ENCODE peak calls at places on chromosome 13, in seven cellular contexts. One of them, this sample, is unnamed.

GRCh38 chr13:51665456-51665855 is 81.2 kb downstream of the WDFY2 start:
- DNase-seq in HCT116: no peak
- DNase-seq in GM23248: no peak
- DNase-seq in hepatocyte: no peak
- DNase-seq in neural progenitor cell: no peak
- DNase-seq in GM23338: no peak
- DNase-seq in SK-N-SH: no peak
- DNase-seq in this sample: no peak

GRCh38 chr13:26919311-26919710 is 158.7 kb upstream of the GPR12 start:
- DNase-seq in HCT116: no peak
- DNase-seq in GM23248: peak; percentile 6
- DNase-seq in hepatocyte: no peak
- DNase-seq in neural progenitor cell: no peak
- DNase-seq in GM23338: no peak
- DNase-seq in SK-N-SH: no peak
- DNase-seq in this sample: no peak

GRCh38 chr13:101752432-101752831 is 300.0 kb downstream of the ITGBL1 start:
- DNase-seq in HCT116: no peak
- DNase-seq in GM23248: no peak
- DNase-seq in hepatocyte: no peak
- DNase-seq in neural progenitor cell: no peak
- DNase-seq in GM23338: no peak
- DNase-seq in SK-N-SH: no peak
- DNase-seq in this sample: no peak

GRCh38 chr13:114128624-114129522 is 3.5 kb downstream of the RASA3 start:
- DNase-seq in HCT116: peak; percentile 72
- DNase-seq in GM23248: peak; percentile 98
- DNase-seq in hepatocyte: no peak
- DNase-seq in neural progenitor cell: no peak
- DNase-seq in GM23338: no peak
- DNase-seq in SK-N-SH: no peak
- DNase-seq in this sample: peak; percentile 80

GRCh38 chr13:52850396-52851152 is 2.1 kb upstream of the PCDH8 start:
- DNase-seq in HCT116: no peak
- DNase-seq in GM23248: peak; percentile 80
- DNase-seq in hepatocyte: peak; percentile 91
- DNase-seq in neural progenitor cell: peak; percentile 93
- DNase-seq in GM23338: peak; percentile 96
- DNase-seq in SK-N-SH: peak; percentile 71
- DNase-seq in this sample: no peak

GRCh38 chr13:26583662-26584061 is 26.2 kb downstream of the WASF3 start:
- DNase-seq in HCT116: no peak
- DNase-seq in GM23248: peak; percentile 12
- DNase-seq in hepatocyte: no peak
- DNase-seq in neural progenitor cell: no peak
- DNase-seq in GM23338: peak; percentile 18
- DNase-seq in SK-N-SH: no peak
- DNase-seq in this sample: no peak

GRCh38 chr13:44373247-44373600 is 400 bp upstream of the SERP2 start:
- DNase-seq in HCT116: no peak
- DNase-seq in GM23248: no peak
- DNase-seq in hepatocyte: no peak
- DNase-seq in neural progenitor cell: no peak
- DNase-seq in GM23338: peak; percentile 44
- DNase-seq in SK-N-SH: no peak
- DNase-seq in this sample: no peak

GRCh38 chr13:66896933-66897332 is 333.2 kb downstream of the PCDH9 start:
- DNase-seq in HCT116: no peak
- DNase-seq in GM23248: no peak
- DNase-seq in hepatocyte: no peak
- DNase-seq in neural progenitor cell: no peak
- DNase-seq in GM23338: no peak
- DNase-seq in SK-N-SH: no peak
- DNase-seq in this sample: no peak

GRCh38 chr13:94640676-94641075 is 39.0 kb downstream of the GPR180 start:
- DNase-seq in HCT116: no peak
- DNase-seq in GM23248: peak; percentile 36
- DNase-seq in hepatocyte: no peak
- DNase-seq in neural progenitor cell: no peak
- DNase-seq in GM23338: no peak
- DNase-seq in SK-N-SH: no peak
- DNase-seq in this sample: no peak

GRCh38 chr13:28429685-28430290 is 65.1 kb downstream of the FLT1 start:
- DNase-seq in HCT116: no peak
- DNase-seq in GM23248: peak; percentile 21
- DNase-seq in hepatocyte: no peak
- DNase-seq in neural progenitor cell: no peak
- DNase-seq in GM23338: peak; percentile 96
- DNase-seq in SK-N-SH: no peak
- DNase-seq in this sample: peak; percentile 91

GRCh38 chr13:114104626-114105350 is 27.6 kb downstream of the RASA3 start:
- DNase-seq in HCT116: no peak
- DNase-seq in GM23248: peak; percentile 31
- DNase-seq in hepatocyte: no peak
- DNase-seq in neural progenitor cell: no peak
- DNase-seq in GM23338: no peak
- DNase-seq in SK-N-SH: peak; percentile 42
- DNase-seq in this sample: no peak

GRCh38 chr13:63190742-63191141 is 1775.1 kb upstream of the PCDH20 start:
- DNase-seq in HCT116: no peak
- DNase-seq in GM23248: peak; percentile 55
- DNase-seq in hepatocyte: no peak
- DNase-seq in neural progenitor cell: no peak
- DNase-seq in GM23338: no peak
- DNase-seq in SK-N-SH: no peak
- DNase-seq in this sample: no peak

GRCh38 chr13:32548837-32549236 is 10.2 kb upstream of the N4BP2L2 start:
- DNase-seq in HCT116: no peak
- DNase-seq in GM23248: no peak
- DNase-seq in hepatocyte: no peak
- DNase-seq in neural progenitor cell: no peak
- DNase-seq in GM23338: no peak
- DNase-seq in SK-N-SH: no peak
- DNase-seq in this sample: no peak

GRCh38 chr13:103758222-103758621 is 692.0 kb upstream of the SLC10A2 start:
- DNase-seq in HCT116: no peak
- DNase-seq in GM23248: no peak
- DNase-seq in hepatocyte: no peak
- DNase-seq in neural progenitor cell: no peak
- DNase-seq in GM23338: no peak
- DNase-seq in SK-N-SH: no peak
- DNase-seq in this sample: no peak

GRCh38 chr13:30021611-30022010 is 171.2 kb upstream of the UBL3 start:
- DNase-seq in HCT116: no peak
- DNase-seq in GM23248: peak; percentile 70
- DNase-seq in hepatocyte: no peak
- DNase-seq in neural progenitor cell: no peak
- DNase-seq in GM23338: no peak
- DNase-seq in SK-N-SH: no peak
- DNase-seq in this sample: no peak

GRCh38 chr13:99442273-99442895 is 58.9 kb upstream of the TM9SF2 start:
- DNase-seq in HCT116: peak; percentile 39
- DNase-seq in GM23248: peak; percentile 58
- DNase-seq in hepatocyte: peak; percentile 68
- DNase-seq in neural progenitor cell: peak; percentile 60
- DNase-seq in GM23338: peak; percentile 62
- DNase-seq in SK-N-SH: peak; percentile 58
- DNase-seq in this sample: peak; percentile 48

GRCh38 chr13:29472317-29472961 is 123.0 kb downstream of the SLC7A1 start:
- DNase-seq in HCT116: peak; percentile 63
- DNase-seq in GM23248: peak; percentile 79
- DNase-seq in hepatocyte: peak; percentile 71
- DNase-seq in neural progenitor cell: peak; percentile 84
- DNase-seq in GM23338: peak; percentile 85
- DNase-seq in SK-N-SH: peak; percentile 72
- DNase-seq in this sample: peak; percentile 88

GRCh38 chr13:94195715-94196114 is 283.8 kb downstream of the DCT start:
- DNase-seq in HCT116: no peak
- DNase-seq in GM23248: peak; percentile 88
- DNase-seq in hepatocyte: peak; percentile 20
- DNase-seq in neural progenitor cell: no peak
- DNase-seq in GM23338: no peak
- DNase-seq in SK-N-SH: no peak
- DNase-seq in this sample: no peak

GRCh38 chr13:111610077-111610476 is 289.6 kb downstream of the TEX29 start:
- DNase-seq in HCT116: no peak
- DNase-seq in GM23248: no peak
- DNase-seq in hepatocyte: no peak
- DNase-seq in neural progenitor cell: no peak
- DNase-seq in GM23338: no peak
- DNase-seq in SK-N-SH: no peak
- DNase-seq in this sample: no peak

GRCh38 chr13:109336730-109337129 is 449.7 kb downstream of the IRS2 start:
- DNase-seq in HCT116: no peak
- DNase-seq in GM23248: peak; percentile 76
- DNase-seq in hepatocyte: no peak
- DNase-seq in neural progenitor cell: no peak
- DNase-seq in GM23338: no peak
- DNase-seq in SK-N-SH: no peak
- DNase-seq in this sample: no peak

GRCh38 chr13:113859311-113860050 is 4.4 kb downstream of the GAS6 start:
- DNase-seq in HCT116: no peak
- DNase-seq in GM23248: no peak
- DNase-seq in hepatocyte: no peak
- DNase-seq in neural progenitor cell: no peak
- DNase-seq in GM23338: no peak
- DNase-seq in SK-N-SH: no peak
- DNase-seq in this sample: no peak

GRCh38 chr13:102670130-102670529 is 24.7 kb downstream of the METTL21C start:
- DNase-seq in HCT116: no peak
- DNase-seq in GM23248: no peak
- DNase-seq in hepatocyte: no peak
- DNase-seq in neural progenitor cell: no peak
- DNase-seq in GM23338: no peak
- DNase-seq in SK-N-SH: no peak
- DNase-seq in this sample: no peak

GRCh38 chr13:30395192-30396158 is 26.8 kb upstream of the UBE2L5 start:
- DNase-seq in HCT116: peak; percentile 48
- DNase-seq in GM23248: peak; percentile 94
- DNase-seq in hepatocyte: peak; percentile 93
- DNase-seq in neural progenitor cell: peak; percentile 40
- DNase-seq in GM23338: peak; percentile 78
- DNase-seq in SK-N-SH: peak; percentile 67
- DNase-seq in this sample: peak; percentile 91

GRCh38 chr13:74202129-74202528 is 67.9 kb upstream of the KLF12 start:
- DNase-seq in HCT116: no peak
- DNase-seq in GM23248: no peak
- DNase-seq in hepatocyte: no peak
- DNase-seq in neural progenitor cell: no peak
- DNase-seq in GM23338: no peak
- DNase-seq in SK-N-SH: no peak
- DNase-seq in this sample: no peak

GRCh38 chr13:74205313-74205690 is 71.1 kb upstream of the KLF12 start:
- DNase-seq in HCT116: no peak
- DNase-seq in GM23248: no peak
- DNase-seq in hepatocyte: no peak
- DNase-seq in neural progenitor cell: no peak
- DNase-seq in GM23338: no peak
- DNase-seq in SK-N-SH: no peak
- DNase-seq in this sample: no peak

GRCh38 chr13:74204606-74205312 is 70.6 kb upstream of the KLF12 start:
- DNase-seq in HCT116: no peak
- DNase-seq in GM23248: peak; percentile 50
- DNase-seq in hepatocyte: no peak
- DNase-seq in neural progenitor cell: no peak
- DNase-seq in GM23338: no peak
- DNase-seq in SK-N-SH: no peak
- DNase-seq in this sample: no peak

GRCh38 chr13:74201530-74201929 is 67.3 kb upstream of the KLF12 start:
- DNase-seq in HCT116: no peak
- DNase-seq in GM23248: no peak
- DNase-seq in hepatocyte: no peak
- DNase-seq in neural progenitor cell: no peak
- DNase-seq in GM23338: no peak
- DNase-seq in SK-N-SH: no peak
- DNase-seq in this sample: no peak

GRCh38 chr13:74203576-74203975 is 69.4 kb upstream of the KLF12 start:
- DNase-seq in HCT116: no peak
- DNase-seq in GM23248: peak; percentile 37
- DNase-seq in hepatocyte: no peak
- DNase-seq in neural progenitor cell: no peak
- DNase-seq in GM23338: no peak
- DNase-seq in SK-N-SH: no peak
- DNase-seq in this sample: no peak
- TF ChIP-seq EZH2phosphoT487 in HCT116: no peak
- TF ChIP-seq EZH2phosphoT487 in GM23248: no peak
- TF ChIP-seq EZH2phosphoT487 in hepatocyte: no peak
- TF ChIP-seq EZH2phosphoT487 in neural progenitor cell: no peak
- TF ChIP-seq EZH2phosphoT487 in GM23338: no peak
- TF ChIP-seq EZH2phosphoT487 in SK-N-SH: no peak
- TF ChIP-seq EZH2phosphoT487 in this sample: no peak

GRCh38 chr13:79290595-79291244 is 115.3 kb downstream of the RBM26 start:
- DNase-seq in HCT116: no peak
- DNase-seq in GM23248: no peak
- DNase-seq in hepatocyte: no peak
- DNase-seq in neural progenitor cell: peak; percentile 25
- DNase-seq in GM23338: no peak
- DNase-seq in SK-N-SH: no peak
- DNase-seq in this sample: no peak
- H2AFZ ChIP-seq in HCT116: no peak overlapping the region
- H2AFZ ChIP-seq in GM23248: no peak overlapping the region
- H2AFZ ChIP-seq in hepatocyte: peak overlapping the region; percentile 41
- H2AFZ ChIP-seq in neural progenitor cell: peak overlapping the region; percentile 89
- H2AFZ ChIP-seq in GM23338: peak overlapping the region; percentile 94
- H2AFZ ChIP-seq in SK-N-SH: no peak overlapping the region
- H2AFZ ChIP-seq in this sample: no peak overlapping the region

DNA sequence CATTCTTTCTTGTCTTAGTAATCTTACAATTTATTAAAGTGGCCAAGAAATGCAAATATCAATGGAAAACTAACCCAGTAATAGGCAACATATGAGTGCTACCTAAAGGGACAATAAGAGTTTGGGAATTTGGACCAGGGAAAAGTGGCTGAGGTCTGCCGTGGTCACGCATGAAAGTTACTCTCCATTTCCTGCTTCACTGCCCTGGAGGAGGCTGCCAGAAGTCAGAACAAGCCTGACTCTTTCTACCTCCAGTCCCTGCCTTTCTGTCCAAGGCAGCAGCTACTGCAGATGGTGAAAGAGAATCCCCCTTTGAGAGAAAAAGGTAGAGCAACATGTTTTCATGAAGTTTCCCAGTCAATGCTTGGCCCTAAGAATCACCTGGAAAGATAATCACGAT is 201.1 kb upstream of the ARGLU1 start:
- DNase-seq in HCT116: no peak
- DNase-seq in GM23248: no peak
- DNase-seq in hepatocyte: no peak
- DNase-seq in neural progenitor cell: no peak
- DNase-seq in GM23338: no peak
- DNase-seq in SK-N-SH: no peak
- DNase-seq in this sample: no peak
- TF ChIP-seq EZH2phosphoT487 in HCT116: no peak
- TF ChIP-seq EZH2phosphoT487 in GM23248: no peak
- TF ChIP-seq EZH2phosphoT487 in hepatocyte: no peak
- TF ChIP-seq EZH2phosphoT487 in neural progenitor cell: no peak
- TF ChIP-seq EZH2phosphoT487 in GM23338: no peak
- TF ChIP-seq EZH2phosphoT487 in SK-N-SH: no peak
- TF ChIP-seq EZH2phosphoT487 in this sample: no peak

GRCh38 chr13:92838786-92839185 is 387.8 kb upstream of the GPC6 start:
- DNase-seq in HCT116: no peak
- DNase-seq in GM23248: peak; percentile 86
- DNase-seq in hepatocyte: no peak
- DNase-seq in neural progenitor cell: no peak
- DNase-seq in GM23338: no peak
- DNase-seq in SK-N-SH: no peak
- DNase-seq in this sample: no peak

GRCh38 chr13:92843549-92843948 is 383.1 kb upstream of the GPC6 start:
- DNase-seq in HCT116: no peak
- DNase-seq in GM23248: peak; percentile 61
- DNase-seq in hepatocyte: peak; percentile 10
- DNase-seq in neural progenitor cell: no peak
- DNase-seq in GM23338: no peak
- DNase-seq in SK-N-SH: no peak
- DNase-seq in this sample: no peak

GRCh38 chr13:92842145-92842544 is 384.5 kb upstream of the GPC6 start:
- DNase-seq in HCT116: no peak
- DNase-seq in GM23248: peak; percentile 70
- DNase-seq in hepatocyte: no peak
- DNase-seq in neural progenitor cell: no peak
- DNase-seq in GM23338: no peak
- DNase-seq in SK-N-SH: no peak
- DNase-seq in this sample: no peak
- H2AFZ ChIP-seq in HCT116: no peak overlapping the region
- H2AFZ ChIP-seq in GM23248: no peak overlapping the region
- H2AFZ ChIP-seq in hepatocyte: no peak overlapping the region
- H2AFZ ChIP-seq in neural progenitor cell: no peak overlapping the region
- H2AFZ ChIP-seq in GM23338: no peak overlapping the region
- H2AFZ ChIP-seq in SK-N-SH: no peak overlapping the region
- H2AFZ ChIP-seq in this sample: no peak overlapping the region

This sample was measured in OCI-LY7.